ENCODE peak calls at places on chromosomes 5 and 9, in seven cellular contexts. O, X, A, L, J, T and N are unnamed samples.

GRCh38 chr5:8445139-8445538 is 576.2 kb downstream of the MTRR start:
- DNase-seq in O (no peak), X (no peak), A (no peak), L (no peak), J (no peak), T (no peak), N (no peak)

GRCh38 chr9:94014066-94014654 is 59.0 kb upstream of the BARX1 start:
- DNase-seq in O (peak; percentile 71), X (no peak), A (peak; percentile 12), L (no peak), J (peak; percentile 44), T (peak; percentile 49), N (no peak)

GRCh38 chr5:179285236-179285635 is 60.0 kb downstream of the ADAMTS2 start:
- DNase-seq in O (peak; percentile 42), X (no peak), A (peak; percentile 39), L (peak; percentile 53), J (no peak), T (no peak), N (no peak)

GRCh38 chr5:51378778-51379652 is 4.2 kb upstream of the ISL1 start:
- DNase-seq in O (no peak), X (no peak), A (no peak), L (no peak), J (peak; percentile 86), T (no peak), N (no peak)

GRCh38 chr5:97100486-97100885 is 41.9 kb downstream of the LIX1 start:
- DNase-seq in O (peak; percentile 35), X (no peak), A (no peak), L (no peak), J (no peak), T (peak; percentile 16), N (no peak)

GRCh38 chr9:70053864-70054263 is 10.2 kb downstream of the MAMDC2 start:
- DNase-seq in O (no peak), X (no peak), A (no peak), L (no peak), J (no peak), T (no peak), N (no peak)

GRCh38 chr5:145856285-145856818 is 16.5 kb downstream of the GRXCR2 start:
- DNase-seq in O (peak; percentile 78), X (no peak), A (peak; percentile 73), L (peak; percentile 58), J (no peak), T (peak; percentile 83), N (no peak)

GRCh38 chr9:136886610-136887597 is 588 bp downstream of the TRAF2 start:
- DNase-seq in O (no peak), X (no peak), A (peak; percentile 53), L (no peak), J (no peak), T (peak; percentile 16), N (no peak)

GRCh38 chr5:10607023-10607665 is 43.3 kb downstream of the ANKRD33B start:
- DNase-seq in O (peak; percentile 46), X (no peak), A (no peak), L (no peak), J (peak; percentile 91), T (peak; percentile 83), N (peak; percentile 78)

GRCh38 chr9:93600504-93600903 is 24.1 kb downstream of the PHF2 start:
- DNase-seq in O (no peak), X (peak; percentile 66), A (no peak), L (no peak), J (no peak), T (no peak), N (no peak)

GRCh38 chr9:14945351-14945750 is 35.1 kb upstream of the FREM1 start:
- DNase-seq in O (no peak), X (no peak), A (no peak), L (no peak), J (no peak), T (no peak), N (no peak)

GRCh38 chr9:125536184-125537152 is 170.5 kb downstream of the MAPKAP1 start:
- DNase-seq in O (peak; percentile 36), X (no peak), A (no peak), L (no peak), J (no peak), T (no peak), N (no peak)

GRCh38 chr5:42242829-42243485 is 180.3 kb upstream of the GHR start:
- DNase-seq in O (no peak), X (no peak), A (no peak), L (no peak), J (no peak), T (no peak), N (no peak)

GRCh38 chr5:142806769-142807377 is 36.7 kb downstream of the ARHGAP26 start:
- DNase-seq in O (peak; percentile 55), X (no peak), A (no peak), L (no peak), J (no peak), T (no peak), N (no peak)

GRCh38 chr9:113949206-113950078 is 73.3 kb downstream of the ZNF618 start:
- DNase-seq in O (no peak), X (peak; percentile 14), A (no peak), L (no peak), J (no peak), T (no peak), N (no peak)

GRCh38 chr9:130437011-130437784 is 7.6 kb upstream of the ASS1 start:
- DNase-seq in O (no peak), X (no peak), A (no peak), L (no peak), J (no peak), T (no peak), N (no peak)

GRCh38 chr5:175658299-175659145 is 651 bp downstream of the HRH2 start:
- DNase-seq in O (no peak), X (no peak), A (no peak), L (peak; percentile 67), J (peak; percentile 69), T (no peak), N (no peak)

GRCh38 chr5:159982421-159983173 is 26.3 kb upstream of the TTC1 start:
- DNase-seq in O (no peak), X (no peak), A (no peak), L (no peak), J (no peak), T (no peak), N (no peak)

GRCh38 chr9:20219437-20219836 is 402.9 kb downstream of the MLLT3 start:
- DNase-seq in O (no peak), X (peak; percentile 38), A (no peak), L (no peak), J (no peak), T (no peak), N (no peak)

GRCh38 chr9:124782661-124783574 is 6.0 kb downstream of the OLFML2A start:
- DNase-seq in O (no peak), X (no peak), A (no peak), L (no peak), J (no peak), T (no peak), N (peak; percentile 28)

GRCh38 chr9:130297371-130297770 is 31.8 kb downstream of the HMCN2 start:
- DNase-seq in O (no peak), X (no peak), A (no peak), L (peak; percentile 28), J (no peak), T (no peak), N (no peak)

GRCh38 chr9:35910613-35911488 is 1.6 kb downstream of the SPAAR start:
- DNase-seq in O (peak; percentile 84), X (peak; percentile 80), A (no peak), L (peak; percentile 55), J (peak; percentile 89), T (peak; percentile 52), N (no peak)

GRCh38 chr5:83576341-83576740 is 104.8 kb downstream of the VCAN start:
- DNase-seq in O (peak; percentile 42), X (no peak), A (no peak), L (no peak), J (no peak), T (peak; percentile 52), N (no peak)

GRCh38 chr9:99680191-99680590 is 141.5 kb upstream of the NR4A3 start:
- DNase-seq in O (no peak), X (no peak), A (no peak), L (no peak), J (no peak), T (peak; percentile 75), N (peak; percentile 33)

GRCh38 chr5:168654225-168654624 is 75.1 kb upstream of the PANK3 start:
- DNase-seq in O (peak; percentile 77), X (no peak), A (no peak), L (no peak), J (no peak), T (peak; percentile 7), N (peak; percentile 35)

GRCh38 chr9:131337131-131337848 is 47.8 kb downstream of the PLPP7 start:
- DNase-seq in O (no peak), X (no peak), A (no peak), L (peak; percentile 29), J (no peak), T (no peak), N (no peak)

GRCh38 chr5:77744116-77744515 is 32.0 kb downstream of the TBCA start:
- DNase-seq in O (no peak), X (no peak), A (no peak), L (no peak), J (no peak), T (no peak), N (no peak)

GRCh38 chr5:77751328-77752023 is 24.7 kb downstream of the TBCA start:
- DNase-seq in O (no peak), X (no peak), A (no peak), L (no peak), J (no peak), T (no peak), N (no peak)

GRCh38 chr5:77743181-77743580 is 33.0 kb downstream of the TBCA start:
- DNase-seq in O (peak; percentile 43), X (no peak), A (peak; percentile 18), L (no peak), J (no peak), T (peak; percentile 46), N (no peak)

GRCh38 chr5:77748160-77748559 is 28.0 kb downstream of the TBCA start:
- DNase-seq in O (no peak), X (no peak), A (no peak), L (no peak), J (no peak), T (no peak), N (no peak)
- H3K4me1 ChIP-seq in O (no peaks in the 10 kb centered on the region), X (no peaks in the 10 kb centered on the region), A (peaks cover 5% of the 10 kb centered on the region), L (no peaks in the 10 kb centered on the region), J (no peaks in the 10 kb centered on the region), T (peaks cover 2% of the 10 kb centered on the region), N (no peaks in the 10 kb centered on the region)

GRCh38 chr9:34157308-34157707 is 21.5 kb upstream of the UBAP1 start:
- DNase-seq in O (no peak), X (no peak), A (no peak), L (no peak), J (no peak), T (no peak), N (no peak)
- H3K27ac ChIP-seq in O (peak overlapping the region; percentile 83), X (no peak overlapping the region), A (no peak overlapping the region), L (no peak overlapping the region), J (no peak overlapping the region), T (no peak overlapping the region), N (peak overlapping the region; percentile 62)

DNA sequence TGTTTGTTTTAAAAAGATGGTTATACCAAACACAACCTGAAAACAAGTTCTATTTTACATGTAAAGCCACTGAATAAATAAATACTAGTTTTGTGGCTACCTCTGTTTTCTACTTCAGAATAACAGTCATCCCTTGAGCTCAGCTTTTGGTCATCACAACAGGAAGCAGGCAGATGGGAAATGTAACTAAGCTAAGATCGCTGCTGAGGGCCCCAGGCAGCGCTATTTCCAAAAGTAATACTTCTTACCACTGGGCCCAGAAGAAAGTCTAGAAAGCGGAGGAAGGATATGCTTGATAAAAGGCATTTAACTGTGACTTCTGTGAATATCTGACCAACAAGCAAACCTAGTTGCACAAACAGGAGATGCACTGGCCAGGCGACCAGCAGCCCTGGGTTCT is 61.4 kb downstream of the SERINC5 start:
- DNase-seq in O (no peak), X (no peak), A (no peak), L (no peak), J (no peak), T (peak; percentile 25), N (no peak)
- H3K4me1 ChIP-seq in O (peaks cover 62% of the 10 kb centered on the region), X (no peaks in the 10 kb centered on the region), A (peaks cover 43% of the 10 kb centered on the region), L (peaks cover 57% of the 10 kb centered on the region), J (no peaks in the 10 kb centered on the region), T (peaks cover 6% of the 10 kb centered on the region), N (peaks cover 16% of the 10 kb centered on the region)

GRCh38 chr9:77028478-77028877 is 9.0 kb downstream of the FOXB2 start:
- DNase-seq in O (no peak), X (no peak), A (no peak), L (no peak), J (no peak), T (no peak), N (no peak)
- H3K27ac ChIP-seq in O (no peak overlapping the region), X (no peak overlapping the region), A (no peak overlapping the region), L (no peak overlapping the region), J (no peak overlapping the region), T (no peak overlapping the region), N (no peak overlapping the region)